ENCODE peak calls at places on chromosomes 7 and 10, in five cellular contexts. P, H, X, D and Y are unnamed samples.

GRCh38 chr10:79412516-79412915 is 32.9 kb downstream of the ZCCHC24 start:
- DNase-seq in D (no peak), X (no peak), P (no peak), H (peak; percentile 41), Y (no peak)

GRCh38 chr7:18356195-18356645 is 139.3 kb upstream of the HDAC9 start:
- DNase-seq in D (peak; percentile 15), H (no peak), X (peak; percentile 9), P (no peak), Y (peak; percentile 27)

GRCh38 chr7:1844336-1844955 is 174.4 kb downstream of the ELFN1 start:
- DNase-seq in H (peak; percentile 68), P (no peak), X (no peak), D (no peak), Y (peak; percentile 14)

GRCh38 chr7:80529362-80529761 is 17.5 kb upstream of the GNAT3 start:
- DNase-seq in P (peak; percentile 49), X (no peak), H (no peak), D (no peak), Y (no peak)

GRCh38 chr10:73076361-73077183 is 20.1 kb downstream of the P4HA1 start:
- DNase-seq in P (peak; percentile 59), D (peak; percentile 74), X (no peak), H (no peak), Y (no peak)

GRCh38 chr10:88707429-88708110 is 1.5 kb downstream of the LIPK start:
- DNase-seq in D (peak; percentile 69), P (peak; percentile 52), H (no peak), X (no peak), Y (no peak)

GRCh38 chr10:945778-946177 is 14.3 kb upstream of the LARP4B start:
- DNase-seq in P (no peak), D (no peak), X (no peak), H (no peak), Y (no peak)

GRCh38 chr10:69455009-69455763 is 3.9 kb downstream of the TSPAN15 start:
- DNase-seq in X (no peak), H (peak; percentile 31), P (no peak), D (no peak), Y (no peak)

GRCh38 chr7:105046414-105046813 is 32.4 kb downstream of the KMT2E start:
- DNase-seq in D (peak; percentile 27), H (no peak), X (no peak), P (no peak), Y (no peak)

GRCh38 chr7:132930881-132931280 is 151.0 kb downstream of the CHCHD3 start:
- DNase-seq in P (peak; percentile 5), X (no peak), H (no peak), D (no peak), Y (peak; percentile 44)